ENCODE peak calls at places on chromosomes 13 and 19, in five cellular contexts. C is psoas muscle; O is CD8-positive, alpha-beta memory T cell; W is right cardiac atrium; Y is uterus. E is an unnamed sample. For H3K4me1, the result is how much of the 10 kb centered on the place peaks cover.

GRCh38 chr13:20559659-20560356 is 7.1 kb upstream of the IFT88 start:
- DNase-seq in C (no peak), O (no peak), W (no peak), Y (no peak), E (no peak)

GRCh38 chr13:97448503-97449251 is 14.7 kb downstream of the RAP2A start:
- DNase-seq in C (no peak), O (no peak), W (no peak), Y (no peak), E (no peak)

GRCh38 chr19:2167896-2168618 is 4.3 kb downstream of the DOT1L start:
- DNase-seq in C (peak), O (peak), W (peak), Y (peak), E (peak)

GRCh38 chr19:39970424-39970673 is 616 bp upstream of the PSMC4 start:
- DNase-seq in C (no peak), O (no peak), W (no peak), Y (no peak), E (no peak)

GRCh38 chr19:3771906-3772450 is at the start of gene RAX2:
- DNase-seq in C (no peak), O (no peak), W (no peak), Y (peak), E (no peak)

GRCh38 chr19:48000846-48001245 is 6.4 kb downstream of the ELSPBP1 start:
- DNase-seq in C (no peak), O (no peak), W (no peak), Y (no peak), E (no peak)

GRCh38 chr13:114131581-114132418 is 623 bp downstream of the RASA3 start:
- DNase-seq in C (no peak), O (peak), W (peak), Y (no peak), E (no peak)

GRCh38 chr19:13234518-13234917 is 84.3 kb downstream of the IER2 start:
- DNase-seq in C (peak), O (peak), W (peak), Y (peak), E (peak)

GRCh38 chr19:43548706-43549105 is 15.7 kb downstream of the ZNF575 start:
- DNase-seq in C (no peak), O (no peak), W (no peak), Y (no peak), E (no peak)

GRCh38 chr13:46675016-46675415 is 121.9 kb downstream of the ESD start:
- DNase-seq in C (no peak), O (no peak), W (no peak), Y (no peak), E (no peak)

GRCh38 chr19:18121166-18121565 is 23.6 kb downstream of the MAST3 start:
- DNase-seq in C (no peak), O (no peak), W (no peak), Y (no peak), E (no peak)

GRCh38 chr19:55690109-55690768 is 15.2 kb downstream of the EPN1 start:
- DNase-seq in C (no peak), O (no peak), W (no peak), Y (no peak), E (no peak)

GRCh38 chr19:50488795-50489194 is 12.1 kb upstream of the GARIN5A start:
- DNase-seq in C (no peak), O (no peak), W (no peak), Y (no peak), E (no peak)

GRCh38 chr19:33171916-33172359 is 22.2 kb upstream of the LRP3 start:
- DNase-seq in C (no peak), O (no peak), W (no peak), Y (no peak), E (no peak)

GRCh38 chr19:33175156-33175782 is 18.9 kb upstream of the LRP3 start:
- DNase-seq in C (no peak), O (no peak), W (no peak), Y (no peak), E (no peak)

GRCh38 chr19:33176670-33177416 is 17.3 kb upstream of the LRP3 start:
- DNase-seq in C (peak), O (peak), W (peak), Y (peak), E (peak)

GRCh38 chr19:33175886-33176669 is 18.1 kb upstream of the LRP3 start:
- DNase-seq in C (no peak), O (no peak), W (peak), Y (peak), E (peak)

DNA sequence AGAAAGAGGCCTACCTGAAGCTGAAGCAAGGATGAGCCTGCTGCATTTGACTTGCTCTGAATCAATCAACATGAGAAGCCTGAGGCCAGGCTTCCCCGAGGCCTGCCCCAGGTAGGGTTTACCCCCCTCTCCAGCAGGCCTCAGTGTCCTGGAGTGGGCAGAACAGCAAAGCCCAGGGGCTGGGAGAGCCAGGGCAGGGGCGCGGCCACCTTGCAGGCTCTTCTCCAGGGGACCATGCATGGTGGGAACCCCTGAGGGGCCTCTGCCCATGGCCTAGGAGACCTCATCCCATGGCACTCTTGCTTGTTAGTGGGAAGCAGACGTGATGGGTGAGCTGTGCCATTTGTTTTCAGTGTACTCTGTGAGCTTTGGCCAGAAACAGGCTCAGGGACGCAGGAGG is 19.9 kb upstream of the LRP3 start:
- DNase-seq in C (no peak), O (no peak), W (no peak), Y (no peak), E (no peak)
- H3K4me3 ChIP-seq in C (no peak), O (no peak), W (no peak), Y (no peak), E (no peak)

GRCh38 chr19:19407640-19407933 is 2.1 kb downstream of the GATAD2A start:
- DNase-seq in C (no peak), O (no peak), W (no peak), Y (no peak), E (no peak)
- H3K27ac ChIP-seq in C (peak), O (no peak), W (no peak), Y (peak), E (peak)

DNA sequence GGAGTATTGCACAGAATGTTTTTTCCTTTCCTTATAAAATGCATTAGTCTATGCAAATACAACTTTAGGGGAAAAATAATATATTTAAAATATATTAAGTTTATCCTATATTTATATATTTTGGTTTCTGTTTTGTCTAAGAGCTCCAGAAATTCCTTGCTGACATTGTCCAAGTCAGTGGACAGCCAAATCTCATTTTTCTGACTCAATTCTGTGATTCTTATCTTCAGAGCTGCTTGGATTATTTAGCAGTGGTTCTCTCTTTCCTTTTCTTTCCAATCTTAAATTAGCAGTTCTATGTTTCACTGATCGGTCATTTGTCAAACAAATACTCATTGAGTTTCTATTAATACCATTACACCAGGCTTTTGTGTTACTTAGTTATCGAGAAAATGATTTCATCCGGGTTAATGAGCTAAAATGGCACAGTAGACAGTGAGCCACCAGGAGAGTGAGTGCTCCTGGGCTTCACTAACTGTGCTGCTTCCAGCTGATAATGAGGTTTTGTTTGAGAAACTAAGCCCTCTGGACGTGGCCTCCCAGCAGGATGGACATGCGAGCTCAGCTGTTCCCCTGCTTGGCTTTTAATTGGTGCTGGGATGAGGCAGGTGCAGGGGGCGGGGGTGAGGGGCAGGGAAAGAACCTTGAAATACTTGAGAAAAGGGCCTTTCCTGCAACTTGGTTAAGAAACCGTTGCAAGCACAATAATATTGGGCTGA is 44.0 kb downstream of the ATP11A start:
- DNase-seq in C (no peak), O (no peak), W (no peak), Y (no peak), E (no peak)
- H3K4me1 ChIP-seq in C (under half), O (under half), W (under half), Y (under half), E (under half)

DNA sequence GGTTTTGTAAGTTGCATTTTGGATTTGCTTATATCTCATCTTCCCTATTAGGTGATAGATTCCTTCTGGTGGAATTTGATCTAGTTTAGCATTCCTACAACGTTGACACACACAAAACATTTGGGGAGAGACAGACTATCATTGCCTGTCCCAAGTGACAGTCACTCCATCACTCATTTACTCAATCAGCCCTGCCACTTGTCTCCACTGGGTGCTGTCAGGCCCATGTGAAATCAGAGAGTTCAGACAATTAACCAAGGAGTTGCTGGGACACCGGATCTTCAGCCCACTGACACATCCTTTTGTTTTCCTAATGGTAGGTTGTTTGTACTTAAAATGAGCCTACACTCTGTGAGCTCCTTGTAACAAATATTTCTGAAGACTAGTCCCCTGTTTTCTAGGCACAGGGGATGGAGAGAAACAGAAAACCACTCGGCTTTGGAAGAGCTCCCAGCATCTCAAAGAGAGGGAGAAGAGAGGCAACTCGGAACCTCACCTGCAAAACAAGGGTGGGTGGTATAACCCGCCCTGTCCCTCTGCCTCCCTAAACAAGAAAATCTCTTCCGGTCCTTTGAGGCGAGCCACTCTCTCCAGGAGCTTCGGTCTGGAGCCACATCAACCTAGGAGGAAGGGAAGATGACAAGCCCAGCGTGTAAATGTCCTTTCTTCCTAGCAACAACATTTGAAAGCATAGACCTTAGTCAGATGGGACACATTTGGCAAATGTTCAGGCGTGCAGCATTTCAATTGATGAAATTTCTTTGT is 440.9 kb upstream of the KLF12 start:
- DNase-seq in C (no peak), O (no peak), W (no peak), Y (no peak), E (no peak)
- H3K4me3 ChIP-seq in C (peak), O (no peak), W (peak), Y (peak), E (peak)

GRCh38 chr19:6374179-6374709 is 1.5 kb downstream of the PSPN start:
- DNase-seq in C (no peak), O (no peak), W (no peak), Y (peak), E (peak)

GRCh38 chr19:6373813-6374108 is 1.2 kb downstream of the ALKBH7 start:
- DNase-seq in C (no peak), O (no peak), W (no peak), Y (no peak), E (no peak)

GRCh38 chr19:6373096-6373812 is 660 bp downstream of the ALKBH7 start:
- DNase-seq in C (peak), O (peak), W (peak), Y (peak), E (peak)

GRCh38 chr19:6375411-6376010 is at the start of gene PSPN:
- DNase-seq in C (no peak), O (no peak), W (no peak), Y (no peak), E (no peak)

DNA sequence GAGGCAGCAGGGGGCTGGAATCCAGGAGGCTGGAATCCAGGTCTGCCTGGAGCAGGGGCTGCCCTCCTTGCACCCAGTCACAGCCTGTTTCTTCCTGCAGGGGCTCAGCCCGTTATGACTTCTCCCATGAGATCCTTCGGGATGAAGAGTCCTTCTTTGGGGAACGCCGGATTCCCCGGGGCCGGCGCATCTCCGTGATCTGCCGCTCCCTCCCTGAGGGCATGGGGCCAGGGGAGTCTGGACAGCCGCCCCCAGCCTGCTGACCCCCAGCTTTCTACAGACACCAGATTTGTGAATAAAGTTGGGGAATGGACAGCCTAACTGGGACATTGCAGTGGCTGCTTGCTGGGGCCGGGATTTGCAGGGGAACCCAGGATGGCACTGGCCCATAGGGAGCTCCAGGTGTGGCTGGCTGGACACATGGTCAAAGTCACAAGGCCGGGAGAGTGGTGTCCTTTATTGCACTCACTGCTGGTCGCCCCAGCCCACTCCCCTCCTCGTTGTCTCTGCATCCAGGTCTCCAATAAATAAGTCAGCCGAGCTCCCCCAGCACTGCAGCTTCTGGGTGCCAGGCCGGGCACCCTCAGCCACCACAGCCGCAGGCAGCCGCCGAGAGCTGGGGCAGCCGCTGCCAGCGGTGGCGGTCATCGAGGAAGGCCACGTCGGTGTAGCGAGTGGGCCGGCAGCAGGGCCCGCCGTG is 872 bp downstream of the PSPN start:
- DNase-seq in C (no peak), O (no peak), W (no peak), Y (no peak), E (no peak)
- H3K27ac ChIP-seq in C (no peak), O (no peak), W (no peak), Y (no peak), E (no peak)

GRCh38 chr19:610071-610800 is 20.6 kb downstream of the HCN2 start:
- DNase-seq in C (no peak), O (peak), W (no peak), Y (no peak), E (no peak)
- H3K4me1 ChIP-seq in C (under half), O (under half), W (under half), Y (under half), E (under half)

GRCh38 chr13:95552539-95553270 is at the start of gene CLDN10:
- DNase-seq in C (peak), O (no peak), W (no peak), Y (no peak), E (no peak)

GRCh38 chr13:95553271-95553588 is 710 bp downstream of the CLDN10 start:
- DNase-seq in C (no peak), O (no peak), W (no peak), Y (no peak), E (no peak)

GRCh38 chr13:95552208-95552538 is 347 bp upstream of the CLDN10 start:
- DNase-seq in C (no peak), O (no peak), W (peak), Y (no peak), E (no peak)

GRCh38 chr13:95556981-95557380 is 4.5 kb downstream of the CLDN10 start:
- DNase-seq in C (no peak), O (no peak), W (no peak), Y (no peak), E (no peak)

GRCh38 chr13:95553614-95554385 is 1.3 kb downstream of the CLDN10 start:
- DNase-seq in C (no peak), O (no peak), W (no peak), Y (no peak), E (no peak)
- H3K4me3 ChIP-seq in C (no peak), O (no peak), W (peak), Y (no peak), E (no peak)

DNA sequence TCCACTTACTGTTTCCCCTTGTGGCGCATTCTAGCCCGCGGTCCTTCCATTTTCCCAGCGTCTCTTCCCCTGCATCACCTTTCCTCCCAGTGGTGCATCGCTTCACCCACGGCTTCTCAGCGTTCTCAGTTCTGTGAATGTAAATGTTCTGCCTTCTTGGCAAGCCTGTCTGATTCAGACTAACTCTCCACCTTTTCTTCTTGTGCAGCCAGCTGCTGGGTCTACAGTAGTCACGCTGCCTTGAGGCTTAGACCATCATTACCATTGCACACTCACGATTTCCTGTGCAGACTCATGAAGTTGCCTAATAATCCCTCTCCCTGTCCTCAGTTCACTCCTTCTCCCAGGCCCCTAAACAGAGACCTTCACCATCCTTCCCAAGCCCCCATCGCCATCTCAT is 75.0 kb downstream of the DHRS12 start:
- DNase-seq in C (no peak), O (no peak), W (no peak), Y (no peak), E (no peak)
- H3K27ac ChIP-seq in C (no peak), O (no peak), W (no peak), Y (no peak), E (no peak)

E was measured in adrenal gland.